ENCODE peak calls at places on chromosomes 13 and 19, in nine cellular contexts. P, Q, T, D, M, F, O, A and Y are unnamed samples.

GRCh38 chr13:113422790-113423189 is 30.5 kb downstream of the ADPRHL1 start:
- DNase-seq in Q (no peak), M (no peak), A (no peak), P (no peak), O (no peak), T (no peak), D (no peak), F (no peak), Y (no peak)

GRCh38 chr13:106680796-106681482 is 113.0 kb upstream of the ARGLU1 start:
- DNase-seq in F (no peak), T (no peak), M (no peak), A (no peak), P (peak), O (no peak), D (no peak), Q (no peak), Y (no peak)

GRCh38 chr19:15276620-15277019 is 44.4 kb upstream of the EPHX3 start:
- DNase-seq in M (no peak), P (no peak), F (no peak), A (no peak), D (no peak), T (no peak), O (no peak), Q (no peak), Y (no peak)

GRCh38 chr13:112142401-112142930 is 75.5 kb downstream of the SOX1 start:
- DNase-seq in M (no peak), Q (no peak), D (no peak), A (no peak), O (no peak), T (no peak), P (no peak), F (no peak), Y (no peak)

GRCh38 chr19:50794074-50794777 is 4.0 kb downstream of the ACP4 start:
- DNase-seq in D (no peak), Q (no peak), T (peak), P (no peak), F (no peak), A (no peak), M (no peak), O (no peak), Y (no peak)

GRCh38 chr13:99909836-99910619 is 61.5 kb downstream of the ZIC5 start:
- DNase-seq in A (no peak), P (no peak), D (no peak), F (no peak), T (peak), M (no peak), O (no peak), Q (no peak), Y (no peak)

GRCh38 chr13:75425216-75426009 is 56.6 kb downstream of the TBC1D4 start:
- DNase-seq in Q (no peak), D (no peak), F (no peak), P (no peak), O (no peak), T (no peak), M (no peak), A (no peak), Y (no peak)

GRCh38 chr13:93058301-93058700 is 168.3 kb upstream of the GPC6 start:
- DNase-seq in A (no peak), F (no peak), T (no peak), O (no peak), M (no peak), P (no peak), Q (no peak), D (no peak), Y (no peak)

GRCh38 chr13:25181597-25181996 is 9.5 kb upstream of the AMER2 start:
- DNase-seq in Q (no peak), A (no peak), D (no peak), T (no peak), O (no peak), M (no peak), P (no peak), F (no peak), Y (no peak)

GRCh38 chr19:41537789-41538188 is 38.2 kb upstream of the CEACAM21 start:
- DNase-seq in T (peak), P (no peak), A (no peak), D (no peak), O (no peak), F (no peak), Q (no peak), M (no peak), Y (no peak)

GRCh38 chr13:32415019-32415418 is 12.9 kb downstream of the N4BP2L1 start:
- DNase-seq in T (peak), M (no peak), F (no peak), A (no peak), Q (no peak), O (no peak), D (peak), P (peak), Y (peak)

GRCh38 chr19:17160908-17161307 is 54.2 kb upstream of the USE1 start:
- DNase-seq in P (no peak), T (no peak), Q (no peak), F (no peak), A (no peak), M (no peak), D (no peak), O (peak), Y (no peak)

GRCh38 chr19:38255759-38256052 is 468 bp downstream of the PPP1R14A start:
- DNase-seq in M (no peak), P (no peak), F (no peak), T (no peak), O (no peak), A (no peak), Q (no peak), D (no peak), Y (no peak)

GRCh38 chr19:2266183-2266993 is 10.2 kb upstream of the JSRP1 start:
- DNase-seq in T (peak), D (no peak), Q (no peak), F (no peak), A (peak), M (no peak), P (no peak), O (no peak), Y (no peak)

GRCh38 chr19:35959040-35959967 is 23.1 kb downstream of the LRFN3 start:
- DNase-seq in Q (no peak), F (peak), P (peak), M (no peak), A (no peak), T (peak), O (peak), D (no peak), Y (peak)

GRCh38 chr13:111338841-111339240 is 18.4 kb downstream of the TEX29 start:
- DNase-seq in D (no peak), T (no peak), O (no peak), Q (no peak), A (peak), M (no peak), F (no peak), P (peak), Y (peak)

GRCh38 chr19:10286803-10287737 is at the start of gene ICAM4:
- DNase-seq in D (no peak), F (no peak), Q (no peak), M (no peak), P (peak), A (no peak), O (no peak), T (peak), Y (no peak)

GRCh38 chr13:79194272-79194671 is 211.8 kb downstream of the RBM26 start:
- DNase-seq in P (no peak), O (peak), D (no peak), Q (no peak), T (no peak), A (no peak), M (no peak), F (no peak), Y (peak)

GRCh38 chr19:18274776-18275356 is 614 bp upstream of the IQCN start:
- DNase-seq in D (peak), F (no peak), Q (no peak), A (peak), T (peak), O (no peak), M (peak), P (peak), Y (no peak)

GRCh38 chr13:100533588-100534041 is 55.0 kb downstream of the GGACT start:
- DNase-seq in F (no peak), P (no peak), T (no peak), D (peak), M (no peak), Q (peak), O (no peak), A (no peak), Y (no peak)

GRCh38 chr13:96052655-96053002 is 572 bp downstream of the UGGT2 start:
- DNase-seq in O (no peak), T (peak), Q (no peak), D (peak), F (no peak), P (no peak), M (peak), A (no peak), Y (no peak)

GRCh38 chr19:18457478-18458331 is 19.8 kb upstream of the ISYNA1 start:
- DNase-seq in M (no peak), P (no peak), D (no peak), Q (no peak), T (no peak), A (no peak), F (no peak), O (no peak), Y (no peak)

GRCh38 chr19:33339016-33339749 is 34.3 kb upstream of the CEBPG start:
- DNase-seq in A (no peak), F (no peak), Q (no peak), D (no peak), T (no peak), M (no peak), O (no peak), P (no peak), Y (no peak)

GRCh38 chr19:3366104-3366760 is at the start of gene NFIC:
- DNase-seq in M (peak), Q (no peak), F (no peak), T (peak), O (peak), P (peak), A (peak), D (peak), Y (peak)

GRCh38 chr13:72462726-72463125 is 264.7 kb downstream of the MZT1 start:
- DNase-seq in Q (no peak), D (peak), T (no peak), P (no peak), F (no peak), M (no peak), O (no peak), A (no peak), Y (no peak)

GRCh38 chr19:28886708-28887107 is 326.2 kb downstream of the UQCRFS1 start:
- DNase-seq in D (no peak), A (no peak), T (no peak), P (no peak), F (no peak), O (no peak), M (no peak), Q (no peak), Y (no peak)

GRCh38 chr13:109200556-109200955 is 571.1 kb downstream of the MYO16 start:
- DNase-seq in O (no peak), T (no peak), F (no peak), A (no peak), D (no peak), P (no peak), M (no peak), Q (no peak), Y (no peak)

GRCh38 chr19:6723738-6724137 is 3.3 kb upstream of the C3 start:
- DNase-seq in P (no peak), M (no peak), A (no peak), T (peak), D (no peak), Q (no peak), O (no peak), F (no peak), Y (no peak)

GRCh38 chr13:27961227-27962085 is 7.7 kb downstream of the CDX2 start:
- DNase-seq in F (no peak), M (no peak), T (no peak), Q (no peak), A (no peak), D (no peak), O (no peak), P (peak), Y (no peak)

GRCh38 chr19:36837525-36837901 is 674 bp downstream of the ZNF790 start:
- DNase-seq in T (peak), M (no peak), D (no peak), O (no peak), P (no peak), A (no peak), F (no peak), Q (peak), Y (no peak)

GRCh38 chr19:42762782-42763181 is 2.7 kb downstream of the PSG8 start:
- DNase-seq in A (no peak), P (no peak), O (no peak), M (no peak), F (no peak), Q (no peak), D (peak), T (peak), Y (no peak)

GRCh38 chr13:108220042-108220441 is 1.9 kb downstream of the ABHD13 start:
- DNase-seq in M (no peak), A (no peak), Q (no peak), D (no peak), F (no peak), O (no peak), P (no peak), T (peak), Y (no peak)

GRCh38 chr19:39845621-39846175 is 481 bp downstream of the FBL start:
- DNase-seq in A (no peak), M (no peak), F (no peak), Q (no peak), O (no peak), T (no peak), D (peak), P (no peak), Y (no peak)

GRCh38 chr13:106573855-106574254 is 5.9 kb upstream of the ARGLU1 start:
- DNase-seq in A (peak), O (no peak), Q (no peak), D (no peak), F (no peak), P (no peak), M (peak), T (peak), Y (no peak)

GRCh38 chr19:40605201-40605971 is 4.2 kb downstream of the LTBP4 start:
- DNase-seq in F (peak), O (peak), A (no peak), D (peak), Q (no peak), T (peak), P (peak), M (no peak), Y (peak)

GRCh38 chr19:18317998-18318800 is 4.7 kb downstream of the LSM4 start:
- DNase-seq in O (peak), P (no peak), F (no peak), M (no peak), Q (no peak), D (no peak), T (no peak), A (no peak), Y (no peak)

GRCh38 chr19:38262585-38263268 is 1.6 kb upstream of the SPINT2 start:
- DNase-seq in F (no peak), T (no peak), O (no peak), D (no peak), M (no peak), Q (no peak), A (no peak), P (no peak), Y (no peak)

GRCh38 chr19:22619932-22620331 is 14.2 kb upstream of the ZNF492 start:
- DNase-seq in A (no peak), D (no peak), F (no peak), O (no peak), P (no peak), Q (no peak), T (no peak), M (no peak), Y (no peak)

GRCh38 chr13:110876592-110876991 is 38.3 kb downstream of the ANKRD10 start:
- DNase-seq in D (no peak), T (no peak), O (no peak), P (peak), Q (no peak), M (no peak), A (no peak), F (no peak), Y (no peak)